ENCODE peak calls at places on chromosomes 4 and X, in five cellular contexts. O, F, G, T and S are unnamed samples. For H3K27me3 and H3K36me3, the result is how much of the 10 kb centered on the place peaks cover.

GRCh38 chrX:19739683-19740082 is 147.7 kb downstream of the SH3KBP1 start:
- DNase-seq in O (peak), F (peak), G (no peak), T (peak), S (peak)

GRCh38 chrX:106903291-106903820 is at the start of gene RIPPLY1:
- DNase-seq in O (no peak), F (no peak), G (no peak), T (no peak), S (no peak)

GRCh38 chrX:96611619-96612362 is 72.9 kb upstream of the DIAPH2 start:
- DNase-seq in O (no peak), F (no peak), G (no peak), T (peak), S (peak)

GRCh38 chr4:96342790-96343455 is 503.0 kb downstream of the PDHA2 start:
- DNase-seq in O (no peak), F (no peak), G (no peak), T (no peak), S (no peak)

GRCh38 chr4:11456441-11456840 is 27.7 kb upstream of the HS3ST1 start:
- DNase-seq in O (no peak), F (no peak), G (no peak), T (no peak), S (no peak)

GRCh38 chr4:25865586-25865985 is 2.8 kb upstream of the SEL1L3 start:
- DNase-seq in O (no peak), F (no peak), G (no peak), T (peak), S (peak)

GRCh38 chr4:54213812-54214211 is 15.3 kb upstream of the PDGFRA start:
- DNase-seq in O (no peak), F (no peak), G (no peak), T (peak), S (peak)

GRCh38 chr4:21830272-21830671 is 118.3 kb downstream of the KCNIP4 start:
- DNase-seq in O (no peak), F (peak), G (no peak), T (no peak), S (peak)

GRCh38 chr4:138414202-138414601 is 172.1 kb upstream of the SLC7A11 start:
- DNase-seq in O (no peak), F (no peak), G (no peak), T (no peak), S (no peak)

GRCh38 chr4:26131053-26131452 is 189.8 kb upstream of the RBPJ start:
- DNase-seq in O (no peak), F (no peak), G (no peak), T (no peak), S (no peak)

GRCh38 chrX:50168305-50168704 is 32.5 kb downstream of the AKAP4 start:
- DNase-seq in O (no peak), F (no peak), G (no peak), T (no peak), S (no peak)

GRCh38 chr4:186189656-186190055 is 1.7 kb upstream of the CYP4V2 start:
- DNase-seq in O (no peak), F (no peak), G (no peak), T (no peak), S (no peak)

GRCh38 chr4:147714575-147715401 is 17.1 kb upstream of the ARHGAP10 start:
- DNase-seq in O (peak), F (peak), G (no peak), T (peak), S (peak)

GRCh38 chrX:12987900-12988594 is 13.1 kb downstream of the TMSB4X start:
- DNase-seq in O (no peak), F (no peak), G (no peak), T (no peak), S (no peak)

GRCh38 chr4:10121568-10122097 is 5.0 kb upstream of the WDR1 start:
- DNase-seq in O (no peak), F (no peak), G (no peak), T (no peak), S (no peak)

GRCh38 chrX:77740376-77740905 is 45.6 kb downstream of the ATRX start:
- DNase-seq in O (no peak), F (no peak), G (no peak), T (no peak), S (no peak)

DNA sequence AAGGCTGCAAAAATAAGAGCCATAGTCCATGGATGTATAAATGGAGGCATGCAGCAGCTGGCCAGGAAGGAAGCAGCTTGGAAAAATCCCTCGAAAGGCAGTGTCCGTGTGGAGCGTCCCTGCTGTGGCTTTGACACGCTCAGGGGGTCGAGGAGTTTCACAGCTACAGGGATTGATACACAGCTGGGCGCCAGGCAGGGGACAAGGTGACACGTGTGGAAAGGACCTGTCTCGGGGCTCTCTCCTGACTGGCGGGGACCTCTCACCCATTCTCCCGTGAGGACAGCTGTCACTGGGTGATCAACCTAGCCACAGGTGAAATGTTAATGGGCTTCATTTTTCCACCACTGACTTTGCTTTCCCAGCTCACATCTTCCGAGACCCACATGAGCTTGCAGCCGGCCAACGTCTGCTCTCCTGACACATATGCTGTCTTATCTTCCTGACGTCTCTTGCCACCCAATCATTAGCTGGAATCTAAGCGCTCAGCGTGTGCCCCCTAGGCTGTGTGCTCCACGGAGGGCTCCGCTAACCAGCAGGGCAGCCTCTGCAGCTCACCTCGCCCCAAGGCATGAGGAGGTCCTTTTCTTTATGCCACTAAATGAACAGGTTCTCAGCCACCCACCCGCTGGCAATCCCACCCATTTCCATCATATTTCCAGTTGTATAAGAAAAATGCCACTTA is 89.4 kb upstream of the AFAP1 start:
- DNase-seq in O (no peak), F (no peak), G (no peak), T (no peak), S (no peak)
- H3K27me3 ChIP-seq in O (under half), F (under half), G (under half), T (under half), S (under half)

GRCh38 chr4:889516-889915 is 42.6 kb downstream of the GAK start:
- DNase-seq in O (no peak), F (no peak), G (no peak), T (no peak), S (no peak)
- H3K36me3 ChIP-seq in O (under half), F (under half), G (under half), T (under half), S (under half)

DNA sequence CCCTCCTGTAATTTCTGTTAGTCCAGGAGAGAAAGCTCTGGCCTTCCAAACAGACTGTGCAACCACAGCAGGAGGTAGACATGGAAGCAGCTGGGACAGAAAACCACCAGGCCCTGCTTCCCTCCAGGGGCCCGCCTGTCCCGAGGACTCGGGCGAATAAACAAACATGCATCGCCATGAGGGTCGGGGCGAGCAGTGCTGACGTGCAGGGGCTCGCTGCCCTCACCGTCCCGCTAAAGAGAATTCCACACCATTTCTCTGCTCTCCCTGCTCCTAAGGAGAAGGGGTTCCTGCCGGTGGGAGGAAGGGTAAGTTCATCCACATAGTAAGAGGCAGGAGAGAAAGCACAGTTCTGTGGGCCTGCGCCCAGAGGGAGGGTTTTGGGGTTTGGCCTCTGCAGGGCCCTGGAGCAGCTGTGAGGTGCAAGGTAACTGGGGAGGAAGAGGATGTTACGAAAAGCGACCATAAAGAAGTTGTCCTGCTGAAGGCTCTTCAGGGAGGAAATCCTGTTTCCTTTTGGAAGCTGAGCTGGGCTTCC is 54.9 kb downstream of the WFS1 start:
- DNase-seq in O (no peak), F (no peak), G (no peak), T (no peak), S (no peak)
- H3K27me3 ChIP-seq in O (under half), F (under half), G (under half), T (under half), S (under half)

DNA sequence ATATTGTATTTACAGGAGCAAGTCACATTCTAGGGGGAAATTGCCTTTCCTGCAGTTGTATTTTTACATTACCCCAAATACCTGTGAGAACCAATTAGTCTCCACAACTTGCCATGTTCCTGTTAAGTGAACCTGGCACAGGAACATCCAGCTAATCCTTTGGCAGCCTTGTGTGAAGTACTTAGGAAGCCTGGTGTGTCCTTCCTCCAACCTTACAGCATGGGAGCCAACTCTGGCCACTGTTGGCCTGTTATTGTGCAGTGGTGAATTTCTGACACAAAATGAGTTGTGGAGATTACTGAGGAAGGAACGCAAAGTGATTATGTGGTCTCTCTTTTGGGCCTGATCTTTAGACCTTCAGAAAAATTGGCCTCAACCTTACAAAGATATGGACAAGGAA is 238.0 kb upstream of the PITX2 start:
- DNase-seq in O (no peak), F (no peak), G (no peak), T (no peak), S (no peak)
- H3K36me3 ChIP-seq in O (under half), F (under half), G (under half), T (under half), S (under half)

GRCh38 chr4:5609265-5610007 is 98.9 kb downstream of the EVC2 start:
- DNase-seq in O (no peak), F (no peak), G (no peak), T (no peak), S (no peak)

GRCh38 chr4:5616331-5616950 is 91.9 kb downstream of the EVC2 start:
- DNase-seq in O (no peak), F (no peak), G (no peak), T (no peak), S (no peak)

GRCh38 chr4:5615496-5616075 is 92.8 kb downstream of the EVC2 start:
- DNase-seq in O (no peak), F (no peak), G (no peak), T (no peak), S (no peak)

DNA sequence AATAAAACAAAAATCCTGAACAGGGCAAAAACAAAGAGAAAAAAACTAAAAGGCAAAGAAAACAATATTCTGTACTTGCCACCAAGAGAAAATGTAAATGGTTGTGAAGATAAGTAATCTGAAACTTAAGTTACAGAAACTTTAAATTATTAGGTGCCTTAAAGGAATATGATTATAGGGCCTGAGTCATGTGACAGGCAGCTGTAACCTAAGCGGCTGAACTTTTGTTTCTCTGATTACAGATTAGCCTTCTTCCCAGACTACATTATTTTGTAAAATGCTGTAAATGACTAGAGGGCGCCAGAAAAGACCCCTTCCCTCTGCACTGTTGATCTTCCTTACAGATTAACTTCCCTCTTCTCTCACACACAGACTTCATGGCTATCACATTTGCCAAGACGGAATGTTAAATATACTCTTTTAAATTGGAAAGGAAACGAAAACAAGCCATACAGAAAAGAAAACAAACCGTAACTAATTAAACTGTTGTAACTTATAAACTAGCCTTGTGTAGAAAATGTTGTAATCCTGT is 96.6 kb downstream of the EVC2 start:
- DNase-seq in O (no peak), F (no peak), G (no peak), T (no peak), S (no peak)
- H3K27me3 ChIP-seq in O (under half), F (under half), G (under half), T (under half), S (under half)

DNA sequence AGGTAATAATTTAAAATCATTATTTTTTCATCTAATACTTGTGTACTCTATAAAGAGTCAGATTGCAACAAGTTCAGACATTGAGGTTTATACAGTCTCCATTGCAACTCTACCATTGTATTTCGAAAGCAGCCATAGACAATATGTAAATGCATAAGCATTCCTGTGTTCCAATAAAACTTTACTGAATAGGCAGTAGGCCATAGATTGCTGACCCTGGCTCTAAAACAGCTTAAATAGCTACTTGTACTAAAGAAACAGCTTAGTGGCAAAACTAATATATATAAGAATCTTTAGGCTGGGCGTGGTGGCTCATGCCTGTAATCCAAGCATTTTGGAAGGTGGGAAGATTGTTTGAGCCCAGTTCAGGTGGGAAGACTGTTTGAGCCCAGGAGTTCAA is 115.3 kb downstream of the PRSS12 start:
- DNase-seq in O (no peak), F (no peak), G (no peak), T (no peak), S (no peak)
- H3K36me3 ChIP-seq in O (under half), F (under half), G (under half), T (under half), S (under half)

GRCh38 chr4:13548984-13549546 is 4.8 kb upstream of the NKX3-2 start:
- DNase-seq in O (peak), F (peak), G (peak), T (peak), S (peak)
- H3K27me3 ChIP-seq in O (under half), F (under half), G (under half), T (half or more), S (under half)

GRCh38 chrX:117653396-117653795 is 463.2 kb downstream of the KLHL13 start:
- DNase-seq in O (no peak), F (no peak), G (no peak), T (no peak), S (no peak)
- H3K36me3 ChIP-seq in O (under half), F (under half), G (under half), T (under half), S (under half)